ENCODE peak calls at places on chromosomes 11 and 22, in eight cellular contexts. V is activated T-helper 9 cell treated with anti-CD3 and anti-CD28 coated beads, Interleukin-2, amount 50 U/mL, for 16 hours; R is H9; C is heart left ventricle; D is endothelial cell of umbilical vein; H is M059J; M is breast epithelium; N is iris pigment epithelial cell. A is an unnamed sample.

GRCh38 chr11:77081976-77082836 is 15.4 kb downstream of the CAPN5 start:
- DNase-seq in V (no peak), R (no peak), C (peak), D (no peak), H (no peak), M (peak), N (no peak), A (no peak)

GRCh38 chr11:48093795-48094642 is 113.7 kb downstream of the PTPRJ start:
- DNase-seq in V (no peak), R (no peak), C (peak), D (no peak), H (no peak), M (no peak), N (no peak), A (peak)

GRCh38 chr11:69653406-69653960 is 12.5 kb downstream of the CCND1 start:
- DNase-seq in V (no peak), R (no peak), C (no peak), D (no peak), H (no peak), M (no peak), N (no peak), A (no peak)

GRCh38 chr11:19718976-19719375 is 6.3 kb downstream of the NAV2 start:
- DNase-seq in V (no peak), R (no peak), C (no peak), D (no peak), H (no peak), M (no peak), N (no peak), A (no peak)

GRCh38 chr22:46329616-46330015 is 5.9 kb upstream of the TRMU start:
- DNase-seq in V (no peak), R (no peak), C (no peak), D (no peak), H (no peak), M (no peak), N (no peak), A (no peak)

GRCh38 chr22:45709866-45710265 is 38.2 kb downstream of the ATXN10 start:
- DNase-seq in V (no peak), R (no peak), C (no peak), D (no peak), H (peak), M (no peak), N (peak), A (peak)

GRCh38 chr11:118740892-118741291 is 50.1 kb downstream of the DDX6 start:
- DNase-seq in V (no peak), R (no peak), C (no peak), D (no peak), H (peak), M (no peak), N (no peak), A (no peak)

GRCh38 chr22:38246692-38247091 is 26.1 kb downstream of the TMEM184B start:
- DNase-seq in V (no peak), R (no peak), C (peak), D (no peak), H (no peak), M (no peak), N (no peak), A (no peak)

GRCh38 chr11:112509300-112509699 is 248.6 kb upstream of the PLET1 start:
- DNase-seq in V (no peak), R (no peak), C (no peak), D (no peak), H (no peak), M (no peak), N (no peak), A (no peak)

GRCh38 chr11:130403301-130403804 is 25.1 kb downstream of the ADAMTS8 start:
- DNase-seq in V (no peak), R (peak), C (peak), D (no peak), H (peak), M (no peak), N (peak), A (peak)

GRCh38 chr22:45819305-45819704 is 147.7 kb downstream of the ATXN10 start:
- DNase-seq in V (no peak), R (no peak), C (no peak), D (no peak), H (no peak), M (no peak), N (no peak), A (no peak)

GRCh38 chr22:39248254-39248653 is 3.5 kb upstream of the PDGFB start:
- DNase-seq in V (no peak), R (no peak), C (no peak), D (peak), H (no peak), M (no peak), N (no peak), A (no peak)

GRCh38 chr11:34284836-34285235 is 73.0 kb downstream of the ABTB2 start:
- DNase-seq in V (no peak), R (no peak), C (no peak), D (no peak), H (no peak), M (no peak), N (no peak), A (no peak)

GRCh38 chr11:35484435-35484834 is 41.0 kb downstream of the PAMR1 start:
- DNase-seq in V (no peak), R (no peak), C (no peak), D (no peak), H (peak), M (no peak), N (peak), A (no peak)

GRCh38 chr11:94602430-94603372 is 35.5 kb downstream of the PIWIL4 start:
- DNase-seq in V (no peak), R (no peak), C (no peak), D (peak), H (no peak), M (no peak), N (peak), A (peak)

GRCh38 chr11:132858203-132858602 is 674.1 kb downstream of the OPCML start:
- DNase-seq in V (no peak), R (peak), C (no peak), D (no peak), H (peak), M (no peak), N (peak), A (peak)

GRCh38 chr11:19444231-19444630 is 203.5 kb upstream of the E2F8 start:
- DNase-seq in V (no peak), R (no peak), C (no peak), D (no peak), H (peak), M (no peak), N (peak), A (no peak)

GRCh38 chr11:10386861-10387208 is 68.2 kb upstream of the AMPD3 start:
- DNase-seq in V (no peak), R (no peak), C (no peak), D (no peak), H (no peak), M (no peak), N (no peak), A (no peak)

GRCh38 chr22:38203855-38204497 is 2.2 kb downstream of the MAFF start:
- DNase-seq in V (no peak), R (no peak), C (no peak), D (peak), H (peak), M (no peak), N (peak), A (no peak)

GRCh38 chr11:66022401-66023185 is 3.7 kb downstream of the CATSPER1 start:
- DNase-seq in V (peak), R (peak), C (peak), D (peak), H (peak), M (peak), N (peak), A (peak)

GRCh38 chr11:69472766-69473519 is 8.5 kb upstream of the LINC01488 start:
- DNase-seq in V (no peak), R (no peak), C (peak), D (no peak), H (no peak), M (no peak), N (no peak), A (no peak)

GRCh38 chr11:201936-202335 is 5.3 kb downstream of the BET1L start:
- DNase-seq in V (no peak), R (no peak), C (no peak), D (no peak), H (no peak), M (no peak), N (no peak), A (no peak)

GRCh38 chr11:126416542-126417090 is 61.1 kb downstream of the ST3GAL4 start:
- DNase-seq in V (peak), R (peak), C (peak), D (peak), H (no peak), M (peak), N (peak), A (peak)

GRCh38 chr11:65384301-65384889 is 1.9 kb upstream of the SLC25A45 start:
- DNase-seq in V (no peak), R (no peak), C (peak), D (peak), H (peak), M (no peak), N (peak), A (no peak)

GRCh38 chr22:20674998-20675397 is 98.9 kb upstream of the SERPIND1 start:
- DNase-seq in V (no peak), R (no peak), C (no peak), D (no peak), H (no peak), M (no peak), N (no peak), A (no peak)

GRCh38 chr11:27977031-27977430 is 130.9 kb downstream of the KIF18A start:
- DNase-seq in V (no peak), R (no peak), C (no peak), D (no peak), H (peak), M (no peak), N (peak), A (peak)

GRCh38 chr11:22130462-22131053 is 62.3 kb upstream of the ANO5 start:
- DNase-seq in V (no peak), R (no peak), C (no peak), D (no peak), H (no peak), M (no peak), N (peak), A (peak)

GRCh38 chr11:17608830-17609229 is 61.8 kb downstream of the OTOG start:
- DNase-seq in V (no peak), R (no peak), C (no peak), D (no peak), H (no peak), M (no peak), N (no peak), A (no peak)

GRCh38 chr11:96228472-96228871 is 114.5 kb downstream of the MAML2 start:
- DNase-seq in V (no peak), R (no peak), C (peak), D (peak), H (peak), M (no peak), N (peak), A (peak)

GRCh38 chr11:294795-295194 is 4.5 kb downstream of the IFITM5 start:
- DNase-seq in V (no peak), R (no peak), C (peak), D (no peak), H (no peak), M (no peak), N (no peak), A (no peak)